ENCODE peak calls at places on chromosomes 2 and 18, in eight cellular contexts. W is stimulated activated naive CD4-positive, alpha-beta T cell; K is stimulated activated CD4-positive, alpha-beta T cell treated with anti-CD3 and anti-CD28 coated beads, Interleukin-15, amount 100 ng/mL, for 1 hour; I is posterior vena cava; C is activated CD8-positive, alpha-beta memory T cell treated with anti-CD3 and anti-CD28 coated beads for 24 hours; J is NCI-H1417; O is T-helper 1 cell; E is NCI-H1930. V is an unnamed sample.

GRCh38 chr2:233915133-233915532 is 2.0 kb upstream of the TRPM8 start:
- DNase-seq in W (no peak), K (no peak), I (no peak), C (no peak), J (no peak), O (no peak), E (no peak), V (peak)

GRCh38 chr18:79914614-79915160 is 36.8 kb downstream of the SLC66A2 start:
- DNase-seq in W (no peak), K (no peak), I (no peak), C (peak), J (no peak), O (no peak), E (no peak), V (no peak)

GRCh38 chr2:233691443-233692433 is 952 bp upstream of the UGT1A6 start:
- DNase-seq in W (no peak), K (no peak), I (no peak), C (no peak), J (no peak), O (no peak), E (no peak), V (peak)

GRCh38 chr2:112027767-112028166 is 27.3 kb upstream of the TMEM87B start:
- DNase-seq in W (no peak), K (no peak), I (no peak), C (no peak), J (no peak), O (no peak), E (no peak), V (no peak)

GRCh38 chr2:112772322-112772721 is 7.9 kb upstream of the CKAP2L start:
- DNase-seq in W (no peak), K (no peak), I (no peak), C (no peak), J (no peak), O (no peak), E (no peak), V (no peak)

GRCh38 chr18:69008538-69008937 is 210.7 kb downstream of the CCDC102B start:
- DNase-seq in W (no peak), K (no peak), I (no peak), C (no peak), J (no peak), O (no peak), E (no peak), V (peak)

GRCh38 chr2:167177196-167177595 is 288.9 kb downstream of the XIRP2 start:
- DNase-seq in W (no peak), K (no peak), I (no peak), C (no peak), J (no peak), O (no peak), E (no peak), V (no peak)

GRCh38 chr2:174636979-174637378 is 39.4 kb upstream of the WIPF1 start:
- DNase-seq in W (no peak), K (no peak), I (no peak), C (no peak), J (no peak), O (no peak), E (no peak), V (no peak)

GRCh38 chr18:48179005-48179404 is 230.2 kb downstream of the ZBTB7C start:
- DNase-seq in W (no peak), K (no peak), I (peak), C (no peak), J (no peak), O (no peak), E (no peak), V (no peak)

GRCh38 chr2:14996306-14997014 is 363.9 kb downstream of the LRATD1 start:
- DNase-seq in W (no peak), K (no peak), I (no peak), C (no peak), J (no peak), O (no peak), E (no peak), V (no peak)

GRCh38 chr18:7754258-7754657 is 187.1 kb downstream of the PTPRM start:
- DNase-seq in W (no peak), K (no peak), I (no peak), C (no peak), J (peak), O (no peak), E (no peak), V (no peak)

GRCh38 chr18:65567372-65567771 is 183.4 kb upstream of the CDH7 start:
- DNase-seq in W (no peak), K (no peak), I (no peak), C (no peak), J (peak), O (no peak), E (no peak), V (no peak)

GRCh38 chr2:111135910-111136297 is 15.2 kb downstream of the BCL2L11 start:
- DNase-seq in W (no peak), K (no peak), I (no peak), C (no peak), J (no peak), O (no peak), E (no peak), V (no peak)

GRCh38 chr2:98903767-98904485 is 32.1 kb downstream of the CRACDL start:
- DNase-seq in W (no peak), K (no peak), I (peak), C (peak), J (no peak), O (no peak), E (no peak), V (no peak)

GRCh38 chr2:6423131-6423530 is 442.6 kb downstream of the CMPK2 start:
- DNase-seq in W (no peak), K (no peak), I (no peak), C (no peak), J (no peak), O (no peak), E (no peak), V (no peak)